ENCODE peak calls at places on chromosomes 1 and 21, in four cellular contexts. L, Z, A and S are unnamed samples. For H3K4me1, the result is how much of the 10 kb centered on the place peaks cover.

GRCh38 chr1:41399148-41399795 is 38.0 kb downstream of the FOXO6 start:
- DNase-seq in L (no peak), Z (no peak), A (no peak), S (no peak)

GRCh38 chr1:212754715-212755114 is 36.9 kb downstream of the NSL1 start:
- DNase-seq in L (no peak), Z (no peak), A (no peak), S (no peak)

GRCh38 chr21:36297938-36298572 is 21.9 kb upstream of the MORC3 start:
- DNase-seq in L (no peak), Z (peak), A (peak), S (peak)

GRCh38 chr1:43565600-43566360 is 35.1 kb downstream of the PTPRF start:
- DNase-seq in L (peak), Z (peak), A (no peak), S (no peak)

GRCh38 chr1:230073371-230074035 is 6.5 kb downstream of the GALNT2 start:
- DNase-seq in L (peak), Z (peak), A (no peak), S (peak)

GRCh38 chr1:232524056-232524455 is 105.9 kb downstream of the SIPA1L2 start:
- DNase-seq in L (peak), Z (peak), A (no peak), S (peak)

GRCh38 chr1:43688594-43689000 is 18.7 kb upstream of the ST3GAL3 start:
- DNase-seq in L (peak), Z (peak), A (no peak), S (peak)

GRCh38 chr1:246280551-246280950 is 226.5 kb downstream of the SMYD3 start:
- DNase-seq in L (peak), Z (peak), A (peak), S (no peak)

GRCh38 chr1:115402753-115403184 is 64.7 kb upstream of the NGF start:
- DNase-seq in L (peak), Z (no peak), A (no peak), S (no peak)

GRCh38 chr1:245332513-245332912 is 177.7 kb downstream of the KIF26B start:
- DNase-seq in L (peak), Z (peak), A (no peak), S (no peak)

GRCh38 chr21:41751621-41752020 is 15.2 kb downstream of the RIPK4 start:
- DNase-seq in L (no peak), Z (no peak), A (no peak), S (peak)

GRCh38 chr1:172041689-172042088 is 200.4 kb downstream of the DNM3 start:
- DNase-seq in L (peak), Z (peak), A (no peak), S (no peak)

GRCh38 chr1:43267291-43267805 is 2.4 kb upstream of the TMEM125 start:
- DNase-seq in L (peak), Z (peak), A (peak), S (no peak)

GRCh38 chr1:190168893-190169292 is 308.8 kb downstream of the BRINP3 start:
- DNase-seq in L (peak), Z (peak), A (peak), S (no peak)

GRCh38 chr1:115188680-115189395 is 99.5 kb upstream of the TSPAN2 start:
- DNase-seq in L (no peak), Z (no peak), A (no peak), S (no peak)

GRCh38 chr1:192766009-192766625 is 42.7 kb upstream of the RGS2 start:
- DNase-seq in L (peak), Z (peak), A (no peak), S (no peak)

GRCh38 chr1:99305626-99306025 is 41.3 kb downstream of the PLPPR4 start:
- DNase-seq in L (peak), Z (peak), A (no peak), S (no peak)

GRCh38 chr21:26945916-26946315 is 21.0 kb downstream of the ADAMTS5 start:
- DNase-seq in L (peak), Z (no peak), A (no peak), S (no peak)

GRCh38 chr1:18155881-18156385 is 48.3 kb downstream of the IGSF21 start:
- DNase-seq in L (no peak), Z (no peak), A (no peak), S (no peak)

GRCh38 chr1:40036574-40036973 is 4.0 kb upstream of the CAP1 start:
- DNase-seq in L (peak), Z (peak), A (peak), S (no peak)

GRCh38 chr21:42731264-42732032 is 78.0 kb downstream of the PDE9A start:
- DNase-seq in L (no peak), Z (no peak), A (no peak), S (no peak)

GRCh38 chr1:229753764-229754553 is 127.9 kb downstream of the URB2 start:
- DNase-seq in L (no peak), Z (no peak), A (no peak), S (no peak)

GRCh38 chr1:96370752-96371151 is 350.8 kb upstream of the PTBP2 start:
- DNase-seq in L (peak), Z (peak), A (peak), S (peak)

GRCh38 chr1:227666286-227666685 is 68.8 kb downstream of the JMJD4 start:
- DNase-seq in L (no peak), Z (no peak), A (no peak), S (no peak)

GRCh38 chr1:155177192-155177917 is 3.7 kb downstream of the TRIM46 start:
- DNase-seq in L (no peak), Z (no peak), A (peak), S (no peak)

GRCh38 chr1:215081566-215082531 is 688 bp upstream of the KCNK2 start:
- DNase-seq in L (no peak), Z (peak), A (no peak), S (no peak)

DNA sequence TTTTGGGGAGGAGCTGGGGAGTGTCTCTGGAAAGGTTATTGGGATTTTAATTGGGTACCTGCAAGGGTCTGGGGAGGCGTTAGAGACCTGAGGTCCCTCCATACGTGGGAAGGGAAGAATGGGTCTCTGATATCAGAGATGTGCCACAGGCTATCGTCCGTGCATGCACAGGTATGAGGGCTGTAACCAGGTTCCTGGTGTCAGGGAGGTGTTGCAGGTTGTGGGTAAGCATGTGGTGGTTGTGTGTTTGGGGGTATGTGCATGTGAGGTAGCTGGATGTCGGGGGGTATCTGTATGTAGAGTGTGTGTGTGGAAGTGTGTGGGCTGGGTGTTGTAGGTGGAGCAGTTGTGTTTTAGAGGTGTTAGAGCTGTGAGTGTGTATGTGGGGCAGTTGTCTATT is 8.3 kb downstream of the AHDC1 start:
- DNase-seq in L (no peak), Z (no peak), A (no peak), S (no peak)
- H3K4me1 ChIP-seq in L (half or more), Z (half or more), A (half or more), S (under half)

DNA sequence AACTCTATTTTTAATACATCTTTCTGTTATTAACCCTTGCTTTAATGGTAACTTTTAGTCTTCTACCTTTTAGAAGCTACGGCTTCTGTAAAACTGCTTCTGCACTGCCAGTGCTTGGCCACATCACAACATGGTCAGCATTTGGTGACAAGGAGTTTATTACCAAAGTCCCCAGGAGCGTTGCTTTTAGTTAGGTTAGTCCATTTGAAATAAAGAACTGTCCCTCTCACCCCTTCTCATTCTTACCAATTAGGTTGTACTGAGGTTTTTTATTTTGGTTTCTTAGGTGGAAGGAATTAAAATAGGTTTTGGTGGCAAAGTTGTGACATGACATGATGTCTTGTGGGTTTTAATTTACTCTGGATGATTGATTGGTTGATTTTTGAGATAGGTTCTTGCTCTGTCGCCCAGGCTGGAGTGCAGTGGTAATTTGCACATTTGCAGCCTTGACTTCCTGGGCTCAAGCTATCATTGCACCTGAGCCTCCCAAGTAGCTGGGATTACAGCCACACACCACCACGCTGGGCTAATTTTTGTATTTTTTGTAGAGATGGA is 39.2 kb downstream of the SPEN start:
- DNase-seq in L (no peak), Z (no peak), A (no peak), S (no peak)
- H3K4me1 ChIP-seq in L (under half), Z (under half), A (under half), S (under half)

GRCh38 chr21:34129971-34130597 is 56.7 kb downstream of the MRPS6 start:
- DNase-seq in L (peak), Z (peak), A (no peak), S (no peak)
- H3K4me1 ChIP-seq in L (under half), Z (under half), A (under half), S (under half)

DNA sequence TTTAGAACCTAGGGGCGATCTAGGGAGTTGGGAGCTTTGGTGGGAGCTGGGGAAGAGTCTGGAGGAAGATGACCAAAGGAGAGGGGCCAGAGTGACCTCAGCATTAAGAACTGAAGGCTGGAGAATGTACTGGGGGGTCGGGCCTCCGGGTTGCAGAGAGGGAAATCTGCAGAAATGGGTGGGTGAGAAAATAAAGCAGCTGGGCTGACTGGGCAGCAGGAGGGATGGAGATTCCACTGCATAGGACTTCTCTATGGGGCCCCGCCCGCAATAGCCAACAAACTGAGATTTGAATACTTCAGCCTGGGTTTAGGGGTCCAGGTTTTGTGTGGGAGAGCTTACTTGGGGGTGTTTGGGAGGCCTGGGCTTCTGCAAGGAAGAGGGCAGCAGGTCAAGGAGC is 1.6 kb upstream of the CRABP2 start:
- DNase-seq in L (no peak), Z (no peak), A (no peak), S (no peak)
- H3K4me1 ChIP-seq in L (under half), Z (under half), A (half or more), S (under half)

DNA sequence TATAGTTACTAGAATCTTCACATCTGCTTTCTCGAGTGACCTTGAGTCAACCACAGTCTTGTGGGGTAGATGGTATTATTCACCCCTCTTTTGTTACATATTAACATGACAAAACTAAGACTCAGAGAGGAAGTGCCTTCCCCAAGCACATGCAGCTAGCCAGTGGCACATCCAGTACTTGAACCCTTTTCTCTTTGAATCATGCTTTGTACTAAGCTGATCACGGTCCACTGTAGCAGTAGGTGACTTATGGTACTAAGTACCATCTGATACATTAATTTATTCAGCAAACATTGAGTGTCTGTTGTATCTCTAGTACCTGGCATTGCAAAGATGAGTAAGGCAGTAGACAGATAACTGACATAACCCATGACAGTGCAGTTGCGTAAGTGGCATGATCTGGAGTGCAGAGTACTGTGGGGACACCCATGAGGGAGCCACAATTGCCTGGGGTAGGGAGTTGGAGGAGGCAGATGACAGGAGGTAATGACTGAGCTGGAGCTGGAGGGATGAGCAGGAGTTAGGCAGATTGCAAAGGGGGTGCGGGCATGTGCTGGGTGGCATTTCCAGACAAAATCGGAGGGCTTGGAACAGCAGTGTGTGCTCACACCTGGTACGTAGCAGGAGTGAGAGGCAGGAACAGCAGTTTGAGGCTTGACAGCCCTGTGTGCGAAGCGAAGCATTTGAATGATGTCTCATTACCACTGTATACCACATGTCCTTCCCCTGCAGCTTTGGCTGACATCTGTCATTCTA is 29.8 kb downstream of the UCK2 start:
- DNase-seq in L (peak), Z (peak), A (peak), S (no peak)
- H3K4me1 ChIP-seq in L (under half), Z (under half), A (under half), S (under half)

DNA sequence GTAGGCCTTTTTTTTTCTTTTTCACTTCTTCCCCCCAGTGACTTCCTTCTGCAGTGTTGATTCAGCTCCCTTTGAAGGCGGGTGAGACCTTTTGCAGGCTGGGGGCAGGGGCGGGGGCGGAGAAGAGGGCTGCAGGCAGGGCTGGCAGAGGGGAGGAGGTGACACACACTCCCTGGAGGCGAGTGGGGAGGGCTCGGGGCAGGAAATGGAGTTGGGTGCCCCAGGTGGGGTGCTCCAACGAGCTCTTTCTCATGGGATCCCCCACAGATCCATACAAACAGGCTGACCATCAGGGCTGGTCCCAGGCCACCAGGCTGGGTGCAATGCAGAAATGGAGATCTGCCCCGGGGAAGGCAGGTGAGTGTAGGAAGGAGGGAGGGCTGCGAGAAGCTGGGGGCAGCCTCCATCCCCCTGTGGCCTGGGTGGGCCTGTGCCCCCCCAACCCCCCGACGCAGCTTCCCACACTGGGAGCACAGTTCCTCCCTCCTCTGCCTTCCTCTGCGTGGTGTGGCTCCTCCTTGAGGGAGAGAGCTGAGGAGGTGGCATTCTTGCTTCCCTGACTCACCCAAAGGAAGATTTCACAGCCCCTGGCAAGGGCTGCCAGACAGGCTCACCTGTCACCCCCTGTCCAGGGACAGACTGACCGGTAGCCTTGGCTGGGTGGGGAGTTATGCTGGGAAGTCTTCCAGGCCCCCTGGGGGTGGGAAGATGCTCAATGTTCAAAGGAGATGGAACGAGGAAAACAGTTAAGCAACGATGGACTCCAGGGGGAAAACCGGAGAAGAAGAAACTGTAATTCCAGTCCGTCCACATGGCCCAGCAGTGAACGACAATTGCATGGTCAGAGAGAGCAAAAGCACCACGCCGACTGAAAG is 7.1 kb upstream of the ITGB2 start:
- DNase-seq in L (peak), Z (peak), A (peak), S (peak)
- H3K4me1 ChIP-seq in L (under half), Z (under half), A (under half), S (under half)